ENCODE peak calls at places on chromosomes 5 and 9, in four cellular contexts. J is NT2/D1, Z is brain microvascular endothelial cell, V is AG08396. P is an unnamed sample.

GRCh38 chr9:79672891-79673290 is 101.1 kb downstream of the TLE4 start:
- DNase-seq in Z (no peak), V (no peak), J (no peak), P (no peak)

GRCh38 chr9:120043448-120043847 is 536.5 kb downstream of the CDK5RAP2 start:
- DNase-seq in V (no peak), J (no peak), Z (no peak), P (peak; percentile 5)

GRCh38 chr9:131227112-131228058 is 48.9 kb downstream of the FAM78A start:
- DNase-seq in Z (peak; percentile 17), J (no peak), V (no peak), P (peak; percentile 31)

GRCh38 chr9:109893222-109893621 is 113.2 kb downstream of the PALM2AKAP2 start:
- DNase-seq in J (no peak), Z (peak; percentile 50), V (no peak), P (no peak)

GRCh38 chr5:72035831-72036230 is 71.4 kb upstream of the MAP1B start:
- DNase-seq in Z (no peak), V (no peak), J (no peak), P (no peak)

GRCh38 chr5:171882118-171882517 is 96.5 kb downstream of the SMIM23 start:
- DNase-seq in J (no peak), V (no peak), Z (no peak), P (no peak)

GRCh38 chr5:96476654-96477053 is 43.6 kb upstream of the PCSK1 start:
- DNase-seq in J (no peak), Z (peak; percentile 54), V (peak; percentile 17), P (no peak)

GRCh38 chr5:124806026-124806856 is 59.8 kb upstream of the ZNF608 start:
- DNase-seq in V (peak; percentile 30), J (peak; percentile 27), Z (peak; percentile 93), P (peak; percentile 84)

GRCh38 chr9:73011346-73011745 is 58.5 kb upstream of the ALDH1A1 start:
- DNase-seq in V (peak; percentile 41), J (no peak), Z (peak; percentile 7), P (no peak)

GRCh38 chr5:78746990-78747389 is 98.4 kb upstream of the LHFPL2 start:
- DNase-seq in Z (no peak), J (no peak), V (no peak), P (no peak)

GRCh38 chr9:87557996-87558395 is 60.3 kb downstream of the DAPK1 start:
- DNase-seq in V (no peak), J (no peak), Z (no peak), P (no peak)

GRCh38 chr5:155689403-155689802 is 637.6 kb upstream of the SGCD start:
- DNase-seq in J (no peak), V (no peak), Z (no peak), P (no peak)

GRCh38 chr9:127197861-127198430 is 66.6 kb upstream of the GARNL3 start:
- DNase-seq in J (no peak), V (no peak), Z (no peak), P (no peak)

GRCh38 chr9:120386390-120387131 is 193.4 kb downstream of the CDK5RAP2 start:
- DNase-seq in V (no peak), J (no peak), Z (no peak), P (peak; percentile 46)

P was measured in prostate gland.